ENCODE peak calls at places on chromosomes 5 and 9, in four cellular contexts. E is HepG2, R is GM12878, I is K562. B is an unnamed sample.

GRCh38 chr5:149740866-149741459 is 10.9 kb downstream of the PPARGC1B start:
- DNase-seq in I (no peak), R (no peak), E (no peak), B (no peak)

GRCh38 chr5:134255418-134256150 is 29.7 kb upstream of the PPP2CA start:
- DNase-seq in R (no peak), E (no peak), I (no peak), B (no peak)

GRCh38 chr5:91110709-91111108 is 272.4 kb downstream of the ARRDC3 start:
- DNase-seq in R (no peak), E (no peak), I (no peak), B (no peak)

GRCh38 chr5:78593465-78593864 is 55.1 kb downstream of the LHFPL2 start:
- DNase-seq in E (no peak), I (no peak), R (no peak), B (no peak)

GRCh38 chr9:34899535-34900158 is 58.4 kb upstream of the PHF24 start:
- DNase-seq in E (peak; percentile 62), I (peak; percentile 76), R (peak; percentile 39), B (peak; percentile 81)

GRCh38 chr5:90909091-90909503 is 350.5 kb downstream of the ADGRV1 start:
- DNase-seq in E (peak; percentile 19), I (no peak), R (no peak), B (no peak)

GRCh38 chr9:88017086-88017485 is 42.8 kb upstream of the CDK20 start:
- DNase-seq in E (no peak), R (no peak), I (no peak), B (no peak)

GRCh38 chr5:159186319-159186718 is 23.0 kb downstream of the RNF145 start:
- DNase-seq in R (no peak), E (no peak), I (no peak), B (no peak)

GRCh38 chr5:128144491-128144890 is 60.9 kb downstream of the SLC12A2 start:
- DNase-seq in E (peak; percentile 0), I (no peak), R (no peak), B (no peak)

GRCh38 chr5:62572918-62573514 is 5.6 kb upstream of the LRRC70 start:
- DNase-seq in E (no peak), I (no peak), R (no peak), B (no peak)

GRCh38 chr5:139611703-139612584 is 36.2 kb upstream of the CXXC5 start:
- DNase-seq in I (no peak), E (no peak), R (no peak), B (no peak)

GRCh38 chr5:56350595-56351170 is 117.6 kb upstream of the ANKRD55 start:
- DNase-seq in R (no peak), E (peak; percentile 92), I (no peak), B (peak; percentile 20)

GRCh38 chr5:426392-426976 is 16.5 kb upstream of the EXOC3 start:
- DNase-seq in R (no peak), E (no peak), I (no peak), B (no peak)

GRCh38 chr9:2857564-2858198 is 13.8 kb upstream of the PUM3 start:
- DNase-seq in R (peak; percentile 37), I (peak; percentile 64), E (peak; percentile 47), B (peak; percentile 58)

GRCh38 chr5:32302822-32303754 is 9.7 kb downstream of the MTMR12 start:
- DNase-seq in I (no peak), R (no peak), E (no peak), B (no peak)

GRCh38 chr5:138611295-138612220 is 36.4 kb upstream of the HSPA9 start:
- DNase-seq in I (peak; percentile 52), R (no peak), E (no peak), B (no peak)

GRCh38 chr5:146645382-146645781 is 129.4 kb upstream of the GPR151 start:
- DNase-seq in E (no peak), I (no peak), R (no peak), B (no peak)

GRCh38 chr5:16480821-16481538 is 15.4 kb upstream of the ZNF622 start:
- DNase-seq in E (no peak), R (no peak), I (no peak), B (no peak)

GRCh38 chr9:85522459-85523092 is 219.2 kb downstream of the AGTPBP1 start:
- DNase-seq in E (no peak), R (no peak), I (no peak), B (no peak)

GRCh38 chr5:127839072-127839471 is 135.9 kb downstream of the CCDC192 start:
- DNase-seq in R (no peak), E (no peak), I (no peak), B (no peak)

GRCh38 chr9:13383216-13383615 is 103.7 kb upstream of the MPDZ start:
- DNase-seq in E (no peak), I (no peak), R (no peak), B (no peak)

GRCh38 chr9:134985451-134985850 is 67.7 kb upstream of the FCN1 start:
- DNase-seq in R (no peak), I (no peak), E (no peak), B (no peak)

DNA sequence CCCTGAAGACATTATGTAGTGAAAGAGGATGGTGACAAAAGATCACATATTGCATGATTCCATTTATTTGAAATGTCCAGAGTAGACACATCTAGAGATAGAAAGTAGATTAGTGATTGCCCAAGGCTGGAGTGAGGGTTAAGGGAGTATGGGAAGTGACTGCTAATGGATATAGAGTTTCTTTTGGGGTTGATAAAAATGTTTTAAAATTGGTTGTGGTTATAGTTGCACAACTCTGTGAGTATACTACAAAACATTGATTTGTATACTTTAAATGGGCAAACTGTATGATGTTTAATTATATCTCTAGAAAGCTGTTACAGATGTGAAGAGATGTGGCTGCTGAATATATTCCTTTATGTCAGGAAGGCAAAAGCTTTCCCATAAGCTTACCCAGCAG is 202.8 kb downstream of the CCDC171 start:
- DNase-seq in R (no peak), I (no peak), E (no peak), B (no peak)
- TF ChIP-seq TARDBP in R (no peak), I (no peak), E (no peak), B (no peak)

GRCh38 chr5:174455301-174455700 is 269.1 kb upstream of the MSX2 start:
- DNase-seq in I (no peak), R (no peak), E (no peak), B (no peak)

GRCh38 chr5:174462128-174462527 is 262.3 kb upstream of the MSX2 start:
- DNase-seq in I (no peak), E (no peak), R (no peak), B (no peak)

GRCh38 chr5:174457141-174457678 is 267.2 kb upstream of the MSX2 start:
- DNase-seq in I (no peak), E (no peak), R (no peak), B (no peak)

GRCh38 chr5:174459071-174459702 is 265.2 kb upstream of the MSX2 start:
- DNase-seq in R (no peak), E (no peak), I (no peak), B (no peak)

DNA sequence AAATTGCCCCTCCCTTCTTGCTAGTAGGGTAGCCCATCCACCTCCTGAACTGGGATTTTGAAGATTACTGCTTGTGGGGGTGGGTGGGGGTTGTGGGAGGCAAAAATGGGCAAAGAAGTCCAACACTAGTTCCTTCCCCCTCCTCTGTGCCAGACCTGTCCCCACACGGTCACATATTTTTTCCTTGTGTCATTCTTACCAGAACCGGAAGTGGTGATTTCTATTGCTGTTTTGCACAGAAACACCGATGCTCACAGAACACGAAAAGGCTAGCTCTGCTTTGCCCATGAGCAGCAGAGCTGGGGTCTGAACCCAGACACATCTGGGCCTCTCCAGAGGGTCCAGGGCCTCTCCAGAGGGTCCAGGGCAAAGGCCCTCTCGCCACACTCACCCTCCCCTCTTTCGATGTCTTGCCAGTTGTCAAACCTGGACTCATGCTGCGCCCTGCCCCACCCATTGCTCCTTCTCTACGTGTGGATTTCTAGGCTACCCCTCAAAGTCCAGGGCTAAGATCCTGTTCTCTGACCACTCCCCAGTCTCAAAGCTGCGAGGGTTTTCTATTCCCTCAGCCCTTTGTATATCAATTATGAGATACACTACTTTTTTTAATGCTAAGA is 264.4 kb upstream of the MSX2 start:
- DNase-seq in E (no peak), R (no peak), I (no peak), B (no peak)
- TF ChIP-seq SP1 in E (no peak), R (no peak), I (no peak), B (no peak)

DNA sequence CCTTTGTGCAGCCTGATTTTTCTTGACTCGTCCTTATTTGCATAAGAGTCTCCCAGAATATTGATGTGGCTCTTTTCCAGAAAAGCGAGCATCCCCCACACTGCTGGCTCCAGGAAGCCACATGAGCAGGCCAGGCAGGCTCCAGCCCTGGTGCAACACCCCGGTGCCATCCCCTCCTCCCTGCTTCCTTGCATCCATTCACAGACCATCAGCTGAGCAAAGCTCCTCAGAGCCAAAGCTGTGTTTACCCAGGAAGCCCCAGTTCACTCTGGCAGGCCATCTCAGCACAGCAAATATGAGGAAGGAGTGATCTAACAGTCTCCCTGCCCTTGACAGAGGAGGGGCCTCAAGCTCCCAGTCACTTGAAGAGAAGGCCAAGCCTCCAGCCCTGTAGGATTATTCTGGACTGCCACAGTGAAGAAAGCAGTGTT is 34.4 kb downstream of the INSYN2B start:
- DNase-seq in E (no peak), I (no peak), R (no peak), B (no peak)
- TF ChIP-seq TARDBP in E (no peak), I (no peak), R (no peak), B (no peak)

GRCh38 chr9:137492464-137493162 is 33.5 kb upstream of the NSMF start:
- DNase-seq in I (peak; percentile 97), R (no peak), E (no peak), B (peak; percentile 92)

GRCh38 chr9:137491735-137492432 is 32.8 kb upstream of the NSMF start:
- DNase-seq in E (no peak), I (peak; percentile 74), R (no peak), B (no peak)

GRCh38 chr9:137494550-137495351 is 35.6 kb upstream of the NSMF start:
- DNase-seq in E (no peak), R (no peak), I (no peak), B (no peak)

GRCh38 chr9:137493163-137494103 is 34.3 kb upstream of the NSMF start:
- DNase-seq in I (no peak), R (no peak), E (no peak), B (no peak)

DNA sequence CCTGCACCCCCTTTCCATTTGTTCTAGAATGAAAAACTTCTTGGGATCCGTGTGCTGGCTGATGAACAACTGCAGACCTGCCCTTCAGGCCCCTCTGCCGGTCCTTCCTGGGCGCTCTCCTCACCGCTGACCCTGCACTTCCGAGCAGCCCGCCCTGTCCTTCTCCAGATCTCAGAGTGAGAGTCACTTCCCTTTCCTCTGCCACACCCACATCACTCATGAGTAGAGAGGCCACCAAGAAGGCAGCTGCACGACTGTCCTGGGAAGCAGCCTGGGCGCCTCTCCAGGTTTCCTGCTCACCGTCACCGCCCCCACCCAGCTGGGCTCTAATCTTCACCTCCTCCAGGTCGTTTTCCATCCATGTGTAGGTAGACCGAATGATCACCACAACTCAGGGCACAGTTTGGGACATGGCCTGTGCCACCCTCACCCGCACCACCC is 35.0 kb upstream of the NSMF start:
- DNase-seq in E (no peak), R (no peak), I (peak; percentile 81), B (no peak)
- TF ChIP-seq SP1 in E (no peak), R (no peak), I (peak; percentile 53), B (no peak)

DNA sequence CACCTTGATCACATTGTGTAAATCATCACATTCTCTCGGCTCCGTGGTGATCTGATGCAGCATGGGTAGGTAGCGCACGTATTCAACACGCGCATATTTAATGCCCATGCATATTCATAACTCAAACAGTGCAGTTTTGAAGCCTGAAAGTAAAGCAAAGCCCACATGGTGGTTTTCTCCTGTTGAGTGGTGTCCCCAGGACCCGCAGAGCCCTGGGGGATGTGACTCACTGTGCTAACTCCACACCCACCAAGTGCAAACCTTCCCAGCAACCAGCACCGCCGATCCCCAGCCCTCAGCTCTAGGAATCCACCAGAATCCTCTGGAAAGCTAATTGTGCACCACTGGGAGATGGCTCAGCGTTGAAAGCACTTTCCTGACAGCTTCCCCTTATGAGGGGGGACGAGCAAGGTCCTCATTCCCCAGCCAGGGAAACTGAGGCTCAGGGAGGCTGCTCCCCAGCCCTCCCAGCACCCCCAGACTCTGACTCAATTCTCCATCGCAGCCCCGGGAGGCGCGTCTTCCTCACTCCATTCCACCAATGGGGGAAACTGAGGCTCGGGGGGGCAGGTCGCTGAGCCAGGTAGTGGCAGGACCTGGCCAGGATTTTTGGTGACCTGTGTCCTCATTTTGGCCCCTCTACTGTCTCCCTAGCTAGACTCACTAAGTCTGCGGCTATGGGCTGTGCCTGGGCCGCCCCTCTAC is 46.3 kb downstream of the SARDH start:
- DNase-seq in E (no peak), I (no peak), R (no peak), B (no peak)
- TF ChIP-seq TARDBP in E (no peak), I (no peak), R (no peak), B (no peak)